ENCODE peak calls at places on chromosomes 4 and X, in four cellular contexts. O is psoas muscle, Z is BE2C, A is fibroblast of lung. D is an unnamed sample.

GRCh38 chrX:134803551-134804183 is 145.4 kb upstream of the PLAC1 start:
- DNase-seq in O (no peak), Z (no peak), A (no peak), D (peak; percentile 83)

GRCh38 chr4:82784615-82785247 is 13.9 kb downstream of the SCD5 start:
- DNase-seq in O (no peak), Z (peak; percentile 86), A (peak; percentile 49), D (no peak)

GRCh38 chrX:118644378-118644777 is 83.0 kb upstream of the IL13RA1 start:
- DNase-seq in O (no peak), Z (no peak), A (peak; percentile 59), D (no peak)

GRCh38 chr4:93617596-93617995 is 211.0 kb upstream of the ATOH1 start:
- DNase-seq in O (no peak), Z (no peak), A (no peak), D (no peak)

GRCh38 chr4:13294961-13295605 is 189.1 kb downstream of the RAB28 start:
- DNase-seq in O (no peak), Z (no peak), A (no peak), D (no peak)

GRCh38 chrX:40326186-40326965 is 228.6 kb upstream of the BCOR start:
- DNase-seq in O (no peak), Z (no peak), A (no peak), D (no peak)

GRCh38 chr4:184933311-184933710 is 85.0 kb upstream of the HELT start:
- DNase-seq in O (no peak), Z (no peak), A (no peak), D (no peak)

GRCh38 chr4:88858752-88859151 is 161.1 kb upstream of the NAP1L5 start:
- DNase-seq in O (no peak), Z (no peak), A (peak; percentile 52), D (no peak)

GRCh38 chr4:121950212-121950679 is 1.6 kb downstream of the TRPC3 start:
- DNase-seq in O (peak; percentile 88), Z (peak; percentile 84), A (peak; percentile 79), D (peak; percentile 77)

GRCh38 chr4:4922441-4922840 is 63.0 kb downstream of the MSX1 start:
- DNase-seq in O (no peak), Z (no peak), A (no peak), D (no peak)

GRCh38 chr4:37665347-37666009 is 20.7 kb downstream of the RELL1 start:
- DNase-seq in O (no peak), Z (no peak), A (no peak), D (no peak)

GRCh38 chr4:38411092-38411491 is 252.9 kb upstream of the KLF3 start:
- DNase-seq in O (no peak), Z (no peak), A (no peak), D (no peak)

GRCh38 chr4:101221294-101221693 is 126.0 kb downstream of the PPP3CA start:
- DNase-seq in O (no peak), Z (no peak), A (peak; percentile 22), D (no peak)

GRCh38 chr4:23819041-23819511 is 70.8 kb downstream of the PPARGC1A start:
- DNase-seq in O (no peak), Z (no peak), A (peak; percentile 64), D (no peak)

GRCh38 chr4:134326866-134327265 is 125.3 kb upstream of the PABPC4L start:
- DNase-seq in O (no peak), Z (no peak), A (no peak), D (no peak)

GRCh38 chrX:153983321-153983729 is 10.8 kb downstream of the TMEM187 start:
- DNase-seq in O (peak; percentile 47), Z (no peak), A (no peak), D (no peak)

GRCh38 chr4:83852085-83852451 is 316.2 kb downstream of the GPAT3 start:
- DNase-seq in O (no peak), Z (no peak), A (peak; percentile 29), D (no peak)

GRCh38 chr4:87257523-87257922 is 37.1 kb upstream of the KLHL8 start:
- DNase-seq in O (no peak), Z (no peak), A (no peak), D (no peak)

GRCh38 chrX:107667426-107667825 is 39.1 kb downstream of the PRPS1 start:
- DNase-seq in O (no peak), Z (no peak), A (no peak), D (no peak)

GRCh38 chr4:185771696-185772390 is 40.2 kb downstream of the SORBS2 start:
- DNase-seq in O (no peak), Z (no peak), A (no peak), D (no peak)

GRCh38 chr4:81337211-81337610 is 122.2 kb upstream of the PRKG2 start:
- DNase-seq in O (no peak), Z (no peak), A (no peak), D (no peak)

GRCh38 chr4:1082215-1083182 is 30.9 kb downstream of the RNF212 start:
- DNase-seq in O (peak; percentile 61), Z (no peak), A (peak; percentile 81), D (no peak)

GRCh38 chrX:101385795-101386541 is at the start of gene BTK:
- DNase-seq in O (no peak), Z (no peak), A (no peak), D (no peak)

GRCh38 chrX:3545901-3546300 is 167.5 kb downstream of the PRKX start:
- DNase-seq in O (no peak), Z (no peak), A (no peak), D (no peak)

GRCh38 chr4:18847276-18847890 is 825.8 kb upstream of the LCORL start:
- DNase-seq in O (no peak), Z (no peak), A (peak; percentile 8), D (no peak)

GRCh38 chr4:159002950-159003349 is 99.9 kb upstream of the RAPGEF2 start:
- DNase-seq in O (no peak), Z (no peak), A (peak; percentile 87), D (no peak)

GRCh38 chr4:121256346-121256745 is 92.2 kb upstream of the TNIP3 start:
- DNase-seq in O (no peak), Z (no peak), A (peak; percentile 96), D (peak; percentile 62)

GRCh38 chrX:154490021-154490413 is 412 bp downstream of the SLC10A3 start:
- DNase-seq in O (no peak), Z (peak; percentile 31), A (peak; percentile 60), D (peak; percentile 54)

GRCh38 chr4:151347891-151348290 is 22.5 kb upstream of the SH3D19 start:
- DNase-seq in O (no peak), Z (no peak), A (no peak), D (no peak)

GRCh38 chrX:51461053-51462050 is 35.0 kb downstream of the NUDT11 start:
- DNase-seq in O (no peak), Z (peak; percentile 43), A (peak; percentile 41), D (peak; percentile 36)

DNA sequence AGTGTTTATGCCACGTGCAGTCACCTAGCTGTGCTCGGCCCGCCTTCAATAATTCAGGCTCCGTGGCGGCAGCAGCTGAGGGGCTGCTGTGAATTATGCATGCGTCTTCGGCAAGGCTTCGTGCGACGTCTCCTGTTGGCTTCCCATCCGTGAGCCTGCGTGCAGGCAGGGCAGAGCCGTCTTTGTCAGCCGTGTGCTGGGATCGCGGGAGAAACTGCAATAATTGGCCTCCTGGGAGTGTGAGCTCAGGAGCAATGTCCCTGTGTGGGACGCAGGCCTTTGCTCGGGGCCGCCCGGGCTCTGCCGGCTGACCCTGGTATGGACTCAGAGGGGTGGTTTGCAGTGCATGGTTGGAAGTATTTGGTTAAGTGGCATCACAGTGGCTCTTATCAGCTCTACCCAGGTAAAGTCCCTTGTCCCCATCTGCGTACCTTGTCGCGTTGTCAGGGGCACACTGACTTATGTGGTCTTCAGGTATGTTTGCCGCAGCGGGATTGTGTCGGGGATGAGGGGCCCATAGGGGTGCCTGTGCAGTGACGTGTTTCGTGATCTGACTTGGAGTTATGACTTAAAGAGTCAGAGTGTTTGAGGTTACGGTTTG is 34.5 kb upstream of the HGFAC start:
- DNase-seq in O (no peak), Z (no peak), A (no peak), D (no peak)
- H3K4me1 ChIP-seq in O (peaks cover 6% of the 10 kb centered on the region), Z (peaks cover 3% of the 10 kb centered on the region), A (peaks cover 5% of the 10 kb centered on the region), D (no peaks in the 10 kb centered on the region)

DNA sequence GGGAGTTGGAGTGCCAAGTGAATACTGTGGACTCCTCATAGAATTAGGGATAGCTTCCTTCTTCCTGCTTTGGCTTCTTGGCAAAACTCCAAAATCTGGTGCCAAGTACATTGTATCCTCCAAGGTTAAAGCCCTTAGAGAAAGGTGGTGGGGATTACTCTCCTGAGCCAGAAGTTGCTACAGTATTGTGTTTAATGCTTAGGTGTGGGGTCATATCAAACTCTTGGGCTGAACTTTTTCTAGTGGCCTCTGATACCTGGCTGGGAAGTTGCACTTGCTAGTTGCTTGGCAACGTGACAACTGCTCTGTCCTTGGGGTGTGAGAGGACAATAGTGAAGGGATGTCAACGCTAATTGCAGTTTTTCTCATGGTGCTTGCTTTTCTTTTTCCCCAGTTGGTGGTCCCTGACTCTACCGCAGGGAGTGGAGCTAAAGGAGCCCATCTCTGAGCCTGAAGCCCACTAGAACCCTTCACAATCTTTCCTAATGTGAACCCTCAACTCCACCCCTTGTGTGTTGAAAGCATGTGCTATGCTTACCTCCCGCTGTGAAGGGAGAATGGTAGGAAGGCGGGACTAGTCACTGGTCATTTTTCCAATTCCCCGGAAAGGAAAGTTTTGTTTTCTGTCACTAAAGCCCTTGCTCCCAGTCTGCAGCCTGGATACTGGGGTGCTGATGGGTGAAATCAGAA is 35.5 kb downstream of the DLG3 start:
- DNase-seq in O (no peak), Z (no peak), A (peak; percentile 11), D (no peak)
- H3K4me1 ChIP-seq in O (peaks cover 6% of the 10 kb centered on the region), Z (no peaks in the 10 kb centered on the region), A (peaks cover 23% of the 10 kb centered on the region), D (no peaks in the 10 kb centered on the region)

DNA sequence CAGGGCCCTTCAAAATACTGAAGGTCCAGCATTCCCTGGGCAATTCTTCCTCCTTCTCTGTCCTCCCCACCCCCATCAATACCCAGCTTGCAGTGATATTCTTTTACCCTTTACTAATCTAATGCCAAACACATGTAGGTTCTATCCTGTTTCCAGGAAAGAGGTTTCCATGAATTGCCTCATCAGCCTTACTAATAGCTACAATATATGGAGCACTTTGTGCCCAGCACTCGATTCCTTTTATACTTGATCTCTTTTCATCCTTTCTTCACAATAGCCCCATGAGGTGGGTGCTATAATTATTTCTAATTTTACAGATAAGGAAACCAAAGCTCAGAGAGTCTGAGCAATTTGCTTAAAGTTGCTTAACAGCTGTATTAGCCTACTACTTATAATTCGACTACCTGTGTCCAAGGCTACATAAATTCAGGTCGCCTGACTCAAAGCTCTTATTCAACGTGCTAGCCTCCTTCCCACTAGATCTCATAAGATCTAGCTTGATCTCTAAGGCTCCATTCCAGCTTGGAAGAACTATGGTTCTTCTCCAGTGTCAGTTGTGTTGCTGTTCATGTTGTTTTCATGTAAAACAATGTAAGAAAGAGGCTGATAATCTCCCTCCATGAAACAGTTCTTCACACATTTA is 229.6 kb upstream of the PGRMC2 start:
- DNase-seq in O (no peak), Z (no peak), A (peak; percentile 83), D (no peak)
- H3K4me1 ChIP-seq in O (peaks cover 27% of the 10 kb centered on the region), Z (peaks cover 9% of the 10 kb centered on the region), A (peaks cover 33% of the 10 kb centered on the region), D (no peaks in the 10 kb centered on the region)

DNA sequence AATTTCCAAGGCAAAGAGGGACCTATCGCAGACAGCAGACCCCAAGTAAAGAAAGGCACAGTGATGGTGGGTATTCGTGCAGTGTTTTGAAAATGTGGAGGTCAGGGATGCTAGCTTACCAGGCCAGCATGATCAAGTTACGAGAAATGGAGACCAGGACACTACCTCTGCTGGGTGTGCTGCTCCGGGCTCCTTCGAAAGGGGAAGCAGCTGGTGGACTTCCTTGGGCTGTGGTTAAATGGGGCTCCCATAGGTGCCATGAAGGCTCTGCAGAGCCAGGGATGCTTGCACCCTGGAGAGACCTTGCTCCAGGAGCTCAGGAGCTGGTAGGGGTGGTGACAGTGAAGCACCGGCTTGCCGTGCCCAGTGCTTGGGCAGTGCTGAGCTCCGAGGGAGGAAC is 68.8 kb downstream of the TBL1X start:
- DNase-seq in O (no peak), Z (no peak), A (no peak), D (no peak)
- H3K4me1 ChIP-seq in O (no peaks in the 10 kb centered on the region), Z (no peaks in the 10 kb centered on the region), A (peaks cover 12% of the 10 kb centered on the region), D (peaks cover 26% of the 10 kb centered on the region)

D was measured in CD4-positive, alpha-beta memory T cell.